ENCODE peak calls at places on chromosomes 1 and 21, in seven cellular contexts. L, I, D, Z, N, T and X are unnamed samples.

GRCh38 chr1:234743866-234744581 is 134.0 kb upstream of the IRF2BP2 start:
- DNase-seq in L (peak; percentile 40), I (no peak), D (peak; percentile 76), Z (no peak), N (no peak), T (no peak), X (no peak)

GRCh38 chr21:14964658-14965057 is 100.1 kb downstream of the NRIP1 start:
- DNase-seq in L (no peak), I (no peak), D (no peak), Z (no peak), N (no peak), T (no peak), X (no peak)

GRCh38 chr1:228279011-228279721 is 71.3 kb downstream of the OBSCN start:
- DNase-seq in L (no peak), I (peak; percentile 6), D (no peak), Z (no peak), N (no peak), T (no peak), X (no peak)

GRCh38 chr1:58971629-58972140 is 187.8 kb upstream of the JUN start:
- DNase-seq in L (no peak), I (no peak), D (no peak), Z (peak; percentile 67), N (no peak), T (no peak), X (peak; percentile 87)

GRCh38 chr1:70930062-70930461 is 117.6 kb downstream of the PTGER3 start:
- DNase-seq in L (no peak), I (no peak), D (no peak), Z (no peak), N (no peak), T (no peak), X (no peak)

GRCh38 chr1:31987231-31987630 is 26.4 kb upstream of the KHDRBS1 start:
- DNase-seq in L (no peak), I (no peak), D (no peak), Z (no peak), N (no peak), T (no peak), X (no peak)

GRCh38 chr21:25005388-25005787 is 601.9 kb downstream of the MRPL39 start:
- DNase-seq in L (no peak), I (no peak), D (no peak), Z (no peak), N (no peak), T (no peak), X (no peak)

GRCh38 chr21:37367758-37368535 is 1.4 kb downstream of the DYRK1A start:
- DNase-seq in L (no peak), I (no peak), D (peak; percentile 12), Z (peak; percentile 77), N (no peak), T (peak; percentile 25), X (no peak)

GRCh38 chr1:3233031-3233430 is 164.0 kb downstream of the PRDM16 start:
- DNase-seq in L (no peak), I (no peak), D (no peak), Z (no peak), N (no peak), T (no peak), X (no peak)

GRCh38 chr1:107976431-107977215 is 11.6 kb upstream of the VAV3 start:
- DNase-seq in L (no peak), I (no peak), D (no peak), Z (no peak), N (no peak), T (no peak), X (no peak)

GRCh38 chr1:10692401-10693021 is 103.9 kb downstream of the CASZ1 start:
- DNase-seq in L (no peak), I (peak; percentile 51), D (peak; percentile 24), Z (no peak), N (no peak), T (no peak), X (no peak)

GRCh38 chr21:42569732-42570301 is 56.2 kb downstream of the SLC37A1 start:
- DNase-seq in L (no peak), I (no peak), D (no peak), Z (peak; percentile 46), N (no peak), T (no peak), X (peak; percentile 37)

GRCh38 chr1:168736450-168736980 is 7.5 kb upstream of the DPT start:
- DNase-seq in L (no peak), I (no peak), D (no peak), Z (no peak), N (no peak), T (no peak), X (no peak)

GRCh38 chr21:21682172-21682571 is 684.0 kb downstream of the NCAM2 start:
- DNase-seq in L (no peak), I (no peak), D (no peak), Z (no peak), N (no peak), T (no peak), X (no peak)

GRCh38 chr1:212514056-212514614 is 81.4 kb downstream of the NENF start:
- DNase-seq in L (no peak), I (no peak), D (peak; percentile 88), Z (peak; percentile 72), N (no peak), T (peak; percentile 25), X (no peak)

GRCh38 chr1:46546210-46546609 is 5.2 kb downstream of the KNCN start:
- DNase-seq in L (no peak), I (no peak), D (no peak), Z (no peak), N (no peak), T (no peak), X (no peak)

GRCh38 chr1:3983181-3983580 is 83.1 kb upstream of the C1orf174 start:
- DNase-seq in L (no peak), I (no peak), D (no peak), Z (no peak), N (no peak), T (no peak), X (no peak)

GRCh38 chr1:94070746-94071318 is 50.1 kb downstream of the ABCA4 start:
- DNase-seq in L (no peak), I (no peak), D (no peak), Z (no peak), N (no peak), T (no peak), X (no peak)

GRCh38 chr1:246795094-246795671 is 71.0 kb downstream of the SCCPDH start:
- DNase-seq in L (no peak), I (no peak), D (peak; percentile 83), Z (peak; percentile 56), N (no peak), T (no peak), X (peak; percentile 74)

GRCh38 chr1:184433928-184434502 is 47.2 kb downstream of the C1orf21 start:
- DNase-seq in L (no peak), I (no peak), D (no peak), Z (no peak), N (no peak), T (no peak), X (no peak)

GRCh38 chr1:56545711-56546110 is 33.7 kb downstream of the PLPP3 start:
- DNase-seq in L (no peak), I (no peak), D (peak; percentile 93), Z (no peak), N (no peak), T (no peak), X (no peak)

GRCh38 chr21:25997788-25998611 is 172.6 kb downstream of the APP start:
- DNase-seq in L (peak; percentile 83), I (no peak), D (peak; percentile 98), Z (no peak), N (peak; percentile 95), T (no peak), X (no peak)

GRCh38 chr21:41071410-41071809 is 96.5 kb upstream of the BACE2 start:
- DNase-seq in L (no peak), I (no peak), D (no peak), Z (no peak), N (no peak), T (no peak), X (no peak)

GRCh38 chr1:30147188-30147587 is 576.2 kb downstream of the MATN1 start:
- DNase-seq in L (no peak), I (no peak), D (no peak), Z (no peak), N (no peak), T (no peak), X (peak; percentile 9)

GRCh38 chr1:17579951-17580939 is 40.7 kb downstream of the ARHGEF10L start:
- DNase-seq in L (no peak), I (no peak), D (no peak), Z (no peak), N (no peak), T (no peak), X (no peak)

GRCh38 chr1:41915786-41916571 is 2.7 kb downstream of the HIVEP3 start:
- DNase-seq in L (peak; percentile 23), I (no peak), D (peak; percentile 98), Z (no peak), N (peak; percentile 55), T (no peak), X (no peak)

GRCh38 chr1:97160796-97161195 is 439.2 kb downstream of the PTBP2 start:
- DNase-seq in L (peak; percentile 11), I (no peak), D (no peak), Z (no peak), N (no peak), T (no peak), X (no peak)

GRCh38 chr1:154520333-154520732 is 18.1 kb upstream of the SHE start:
- DNase-seq in L (no peak), I (no peak), D (no peak), Z (peak; percentile 59), N (no peak), T (no peak), X (no peak)

GRCh38 chr1:85157436-85157835 is 43.4 kb downstream of the SYDE2 start:
- DNase-seq in L (no peak), I (no peak), D (no peak), Z (no peak), N (no peak), T (no peak), X (no peak)